ENCODE peak calls at places on chromosome 6, in four cellular contexts. One of them, this sample, is unnamed.

GRCh38 chr6:137637161-137637560 is 143.0 kb upstream of the OLIG3 start:
- DNase-seq in SK-N-SH: no peak
- DNase-seq in HCT116: no peak
- DNase-seq in K562: no peak
- DNase-seq in this sample: peak

GRCh38 chr6:11054722-11055121 is 10.6 kb upstream of the ELOVL2 start:
- DNase-seq in HCT116: no peak
- DNase-seq in K562: no peak
- DNase-seq in SK-N-SH: no peak
- DNase-seq in this sample: no peak

GRCh38 chr6:20217900-20218299 is 5.6 kb upstream of the MBOAT1 start:
- DNase-seq in SK-N-SH: no peak
- DNase-seq in HCT116: no peak
- DNase-seq in K562: no peak
- DNase-seq in this sample: no peak

GRCh38 chr6:22364314-22364713 is 67.5 kb upstream of the PRL start:
- DNase-seq in HCT116: no peak
- DNase-seq in SK-N-SH: peak
- DNase-seq in K562: no peak
- DNase-seq in this sample: no peak

GRCh38 chr6:15659181-15659580 is 3.6 kb downstream of the DTNBP1 start:
- DNase-seq in SK-N-SH: no peak
- DNase-seq in HCT116: no peak
- DNase-seq in K562: no peak
- DNase-seq in this sample: no peak

GRCh38 chr6:122653094-122653493 is 42.9 kb downstream of the PKIB start:
- DNase-seq in SK-N-SH: no peak
- DNase-seq in K562: no peak
- DNase-seq in HCT116: peak
- DNase-seq in this sample: peak

GRCh38 chr6:37515712-37516075 is 16.0 kb upstream of the CCDC167 start:
- DNase-seq in K562: no peak
- DNase-seq in SK-N-SH: peak
- DNase-seq in HCT116: no peak
- DNase-seq in this sample: no peak

GRCh38 chr6:135163440-135163738 is 17.7 kb upstream of the MYB start:
- DNase-seq in K562: no peak
- DNase-seq in HCT116: no peak
- DNase-seq in SK-N-SH: no peak
- DNase-seq in this sample: no peak

GRCh38 chr6:137904822-137905617 is 38.0 kb downstream of the TNFAIP3 start:
- DNase-seq in K562: peak
- DNase-seq in HCT116: no peak
- DNase-seq in SK-N-SH: no peak
- DNase-seq in this sample: no peak

GRCh38 chr6:169778646-169779045 is 27.2 kb downstream of the ERMARD start:
- DNase-seq in K562: no peak
- DNase-seq in SK-N-SH: no peak
- DNase-seq in HCT116: no peak
- DNase-seq in this sample: no peak

GRCh38 chr6:106084106-106084963 is 1.8 kb upstream of the PRDM1 start:
- DNase-seq in K562: peak
- DNase-seq in SK-N-SH: no peak
- DNase-seq in HCT116: peak
- DNase-seq in this sample: peak

GRCh38 chr6:12490904-12491571 is 200.9 kb downstream of the EDN1 start:
- DNase-seq in SK-N-SH: no peak
- DNase-seq in HCT116: no peak
- DNase-seq in K562: no peak
- DNase-seq in this sample: no peak

GRCh38 chr6:168285456-168285855 is 34.1 kb downstream of the DACT2 start:
- DNase-seq in HCT116: no peak
- DNase-seq in SK-N-SH: no peak
- DNase-seq in K562: no peak
- DNase-seq in this sample: no peak

GRCh38 chr6:90406957-90407356 is 110.3 kb upstream of the BACH2 start:
- DNase-seq in K562: no peak
- DNase-seq in SK-N-SH: no peak
- DNase-seq in HCT116: no peak
- DNase-seq in this sample: no peak

GRCh38 chr6:18259675-18260447 is 4.5 kb downstream of the DEK start:
- DNase-seq in SK-N-SH: no peak
- DNase-seq in K562: no peak
- DNase-seq in HCT116: no peak
- DNase-seq in this sample: no peak

GRCh38 chr6:120826253-120826652 is 508.0 kb downstream of the TBC1D32 start:
- DNase-seq in K562: peak
- DNase-seq in HCT116: peak
- DNase-seq in SK-N-SH: peak
- DNase-seq in this sample: peak

GRCh38 chr6:33711140-33712129 is at the start of gene UQCC2:
- DNase-seq in HCT116: peak
- DNase-seq in K562: peak
- DNase-seq in SK-N-SH: peak
- DNase-seq in this sample: peak

GRCh38 chr6:37011656-37012378 is 6.4 kb downstream of the FGD2 start:
- DNase-seq in SK-N-SH: no peak
- DNase-seq in K562: no peak
- DNase-seq in HCT116: no peak
- DNase-seq in this sample: no peak

GRCh38 chr6:67541591-67541990 is 1093.5 kb upstream of the ADGRB3 start:
- DNase-seq in SK-N-SH: no peak
- DNase-seq in K562: no peak
- DNase-seq in HCT116: no peak
- DNase-seq in this sample: no peak

GRCh38 chr6:16273266-16273665 is 34.9 kb downstream of the GMPR start:
- DNase-seq in HCT116: no peak
- DNase-seq in SK-N-SH: no peak
- DNase-seq in K562: no peak
- DNase-seq in this sample: no peak

GRCh38 chr6:42400886-42401604 is 50.7 kb downstream of the TRERF1 start:
- DNase-seq in HCT116: no peak
- DNase-seq in SK-N-SH: no peak
- DNase-seq in K562: no peak
- DNase-seq in this sample: no peak

GRCh38 chr6:126805861-126806260 is 312.6 kb upstream of the RSPO3 start:
- DNase-seq in HCT116: no peak
- DNase-seq in K562: no peak
- DNase-seq in SK-N-SH: no peak
- DNase-seq in this sample: no peak

GRCh38 chr6:166556871-166557322 is 29.6 kb downstream of the RAMACL start:
- DNase-seq in HCT116: peak
- DNase-seq in K562: no peak
- DNase-seq in SK-N-SH: no peak
- DNase-seq in this sample: no peak

GRCh38 chr6:10418862-10419748 is 4.2 kb upstream of the TFAP2A start:
- DNase-seq in K562: peak
- DNase-seq in SK-N-SH: no peak
- DNase-seq in HCT116: no peak
- DNase-seq in this sample: no peak

GRCh38 chr6:39664173-39664572 is 61.0 kb downstream of the KIF6 start:
- DNase-seq in HCT116: no peak
- DNase-seq in K562: no peak
- DNase-seq in SK-N-SH: no peak
- DNase-seq in this sample: no peak

GRCh38 chr6:20265842-20266241 is 53.6 kb upstream of the MBOAT1 start:
- DNase-seq in HCT116: no peak
- DNase-seq in K562: no peak
- DNase-seq in SK-N-SH: no peak
- DNase-seq in this sample: no peak

GRCh38 chr6:48074368-48074767 is 36.6 kb downstream of the PTCHD4 start:
- DNase-seq in K562: no peak
- DNase-seq in SK-N-SH: no peak
- DNase-seq in HCT116: no peak
- DNase-seq in this sample: no peak
- TF ChIP-seq ELF1 in K562: no peak
- TF ChIP-seq ELF1 in SK-N-SH: no peak
- TF ChIP-seq ELF1 in HCT116: no peak
- TF ChIP-seq ELF1 in this sample: no peak

GRCh38 chr6:41153992-41154625 is at the start of gene TREML1:
- DNase-seq in HCT116: no peak
- DNase-seq in SK-N-SH: no peak
- DNase-seq in K562: no peak
- DNase-seq in this sample: no peak
- TF ChIP-seq ELF1 in HCT116: no peak
- TF ChIP-seq ELF1 in SK-N-SH: no peak
- TF ChIP-seq ELF1 in K562: no peak
- TF ChIP-seq ELF1 in this sample: no peak

GRCh38 chr6:158085261-158086053 is 82.6 kb downstream of the SERAC1 start:
- DNase-seq in K562: no peak
- DNase-seq in HCT116: no peak
- DNase-seq in SK-N-SH: no peak
- DNase-seq in this sample: no peak
- TF ChIP-seq ELF1 in K562: no peak
- TF ChIP-seq ELF1 in HCT116: no peak
- TF ChIP-seq ELF1 in SK-N-SH: no peak
- TF ChIP-seq ELF1 in this sample: no peak

DNA sequence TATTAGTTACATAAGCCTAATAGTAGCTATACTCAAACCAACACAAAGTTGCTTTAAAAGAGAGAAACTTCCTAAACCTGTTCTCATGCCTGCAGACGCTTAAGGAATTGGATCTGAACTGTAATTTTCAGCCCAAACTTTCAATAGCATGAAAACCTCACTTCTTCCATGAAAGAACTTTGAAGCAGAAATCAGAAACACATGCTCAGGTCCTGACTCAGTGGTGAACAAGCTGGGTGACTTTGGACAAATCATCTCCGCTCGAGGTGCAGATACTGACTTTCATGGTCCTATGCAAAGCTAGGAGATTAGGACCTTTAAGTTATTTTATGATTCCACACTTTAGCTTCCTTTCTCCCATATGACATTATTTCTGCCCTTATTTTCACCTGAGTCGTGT is 36.5 kb downstream of the NOX3 start:
- DNase-seq in SK-N-SH: no peak
- DNase-seq in HCT116: no peak
- DNase-seq in K562: no peak
- DNase-seq in this sample: no peak
- TF ChIP-seq ELF1 in SK-N-SH: no peak
- TF ChIP-seq ELF1 in HCT116: no peak
- TF ChIP-seq ELF1 in K562: no peak
- TF ChIP-seq ELF1 in this sample: no peak

GRCh38 chr6:2632368-2632767 is 118.4 kb downstream of the MYLK4 start:
- DNase-seq in SK-N-SH: no peak
- DNase-seq in HCT116: no peak
- DNase-seq in K562: no peak
- DNase-seq in this sample: no peak

GRCh38 chr6:2632943-2633584 is 117.7 kb downstream of the MYLK4 start:
- DNase-seq in K562: no peak
- DNase-seq in SK-N-SH: no peak
- DNase-seq in HCT116: no peak
- DNase-seq in this sample: no peak

GRCh38 chr6:2633763-2634150 is 117.0 kb downstream of the MYLK4 start:
- DNase-seq in SK-N-SH: no peak
- DNase-seq in K562: no peak
- DNase-seq in HCT116: no peak
- DNase-seq in this sample: no peak

GRCh38 chr6:2630891-2631458 is 119.7 kb downstream of the MYLK4 start:
- DNase-seq in K562: no peak
- DNase-seq in SK-N-SH: no peak
- DNase-seq in HCT116: peak
- DNase-seq in this sample: no peak

DNA sequence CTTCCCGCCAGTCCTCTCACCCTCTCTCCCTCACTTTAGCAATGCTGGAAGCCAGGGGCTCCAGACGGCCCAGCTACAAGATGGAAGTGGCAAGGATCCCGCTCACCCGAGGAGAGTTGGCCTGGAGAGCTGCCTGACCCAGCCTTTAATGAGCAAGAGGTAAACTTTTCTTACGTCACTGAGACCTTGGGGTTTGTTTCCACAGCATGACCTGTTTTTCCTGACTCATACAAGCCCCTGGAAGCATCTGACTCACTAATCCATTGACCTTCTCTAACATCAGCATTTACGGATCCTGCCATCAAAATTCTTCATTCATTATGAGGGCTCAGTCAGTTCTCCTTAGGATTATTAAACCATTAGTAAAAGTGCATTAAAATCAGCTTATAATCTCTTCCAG is 120.4 kb downstream of the MYLK4 start:
- DNase-seq in HCT116: peak
- DNase-seq in SK-N-SH: no peak
- DNase-seq in K562: no peak
- DNase-seq in this sample: peak
- TF ChIP-seq ELF1 in HCT116: no peak
- TF ChIP-seq ELF1 in SK-N-SH: no peak
- TF ChIP-seq ELF1 in K562: no peak
- TF ChIP-seq ELF1 in this sample: no peak